ENCODE peak calls at places on chromosome 1, in eight cellular contexts. One of them, this sample, is unnamed.

GRCh38 chr1:238104752-238105151 is 214.0 kb upstream of the ZP4 start:
- DNase-seq in cardiac fibroblast: no peak
- DNase-seq in cerebellar cortex: no peak
- DNase-seq in stimulated activated CD4-positive, alpha-beta T cell treated with anti-CD3 and anti-CD28 coated beads, TNF-alpha, amount 100 ng/mL, for 48 hours: no peak
- DNase-seq in substantia nigra: no peak
- DNase-seq in SW480: no peak
- DNase-seq in activated CD4-positive, alpha-beta T cell treated with anti-CD3 and anti-CD28 coated beads, Interleukin-2, amount 50 U/mL, for 1 hour: no peak
- DNase-seq in tibial nerve: no peak
- DNase-seq in this sample: no peak

GRCh38 chr1:237873487-237873927 is 17.2 kb downstream of the ZP4 start:
- DNase-seq in cerebellar cortex: no peak
- DNase-seq in SW480: peak
- DNase-seq in substantia nigra: no peak
- DNase-seq in activated CD4-positive, alpha-beta T cell treated with anti-CD3 and anti-CD28 coated beads, Interleukin-2, amount 50 U/mL, for 1 hour: no peak
- DNase-seq in stimulated activated CD4-positive, alpha-beta T cell treated with anti-CD3 and anti-CD28 coated beads, TNF-alpha, amount 100 ng/mL, for 48 hours: no peak
- DNase-seq in tibial nerve: no peak
- DNase-seq in cardiac fibroblast: peak
- DNase-seq in this sample: peak

GRCh38 chr1:69523032-69523431 is 44.7 kb upstream of the LRRC7 start:
- DNase-seq in cardiac fibroblast: peak
- DNase-seq in stimulated activated CD4-positive, alpha-beta T cell treated with anti-CD3 and anti-CD28 coated beads, TNF-alpha, amount 100 ng/mL, for 48 hours: no peak
- DNase-seq in cerebellar cortex: no peak
- DNase-seq in tibial nerve: no peak
- DNase-seq in activated CD4-positive, alpha-beta T cell treated with anti-CD3 and anti-CD28 coated beads, Interleukin-2, amount 50 U/mL, for 1 hour: no peak
- DNase-seq in SW480: no peak
- DNase-seq in substantia nigra: no peak
- DNase-seq in this sample: no peak

GRCh38 chr1:84892657-84893618 is at the start of gene LPAR3:
- DNase-seq in substantia nigra: no peak
- DNase-seq in activated CD4-positive, alpha-beta T cell treated with anti-CD3 and anti-CD28 coated beads, Interleukin-2, amount 50 U/mL, for 1 hour: peak
- DNase-seq in stimulated activated CD4-positive, alpha-beta T cell treated with anti-CD3 and anti-CD28 coated beads, TNF-alpha, amount 100 ng/mL, for 48 hours: peak
- DNase-seq in SW480: peak
- DNase-seq in cardiac fibroblast: peak
- DNase-seq in cerebellar cortex: no peak
- DNase-seq in tibial nerve: no peak
- DNase-seq in this sample: no peak

GRCh38 chr1:57711326-57711725 is 287.5 kb upstream of the DAB1 start:
- DNase-seq in substantia nigra: no peak
- DNase-seq in tibial nerve: no peak
- DNase-seq in activated CD4-positive, alpha-beta T cell treated with anti-CD3 and anti-CD28 coated beads, Interleukin-2, amount 50 U/mL, for 1 hour: no peak
- DNase-seq in cerebellar cortex: no peak
- DNase-seq in stimulated activated CD4-positive, alpha-beta T cell treated with anti-CD3 and anti-CD28 coated beads, TNF-alpha, amount 100 ng/mL, for 48 hours: no peak
- DNase-seq in SW480: no peak
- DNase-seq in cardiac fibroblast: no peak
- DNase-seq in this sample: no peak

GRCh38 chr1:221772107-221772506 is 30.2 kb upstream of the DUSP10 start:
- DNase-seq in SW480: no peak
- DNase-seq in substantia nigra: no peak
- DNase-seq in cardiac fibroblast: peak
- DNase-seq in cerebellar cortex: no peak
- DNase-seq in stimulated activated CD4-positive, alpha-beta T cell treated with anti-CD3 and anti-CD28 coated beads, TNF-alpha, amount 100 ng/mL, for 48 hours: no peak
- DNase-seq in tibial nerve: no peak
- DNase-seq in activated CD4-positive, alpha-beta T cell treated with anti-CD3 and anti-CD28 coated beads, Interleukin-2, amount 50 U/mL, for 1 hour: no peak
- DNase-seq in this sample: no peak

GRCh38 chr1:14189381-14189780 is 409.1 kb upstream of the KAZN start:
- DNase-seq in tibial nerve: no peak
- DNase-seq in cerebellar cortex: no peak
- DNase-seq in stimulated activated CD4-positive, alpha-beta T cell treated with anti-CD3 and anti-CD28 coated beads, TNF-alpha, amount 100 ng/mL, for 48 hours: no peak
- DNase-seq in activated CD4-positive, alpha-beta T cell treated with anti-CD3 and anti-CD28 coated beads, Interleukin-2, amount 50 U/mL, for 1 hour: no peak
- DNase-seq in substantia nigra: no peak
- DNase-seq in SW480: no peak
- DNase-seq in cardiac fibroblast: no peak
- DNase-seq in this sample: no peak

GRCh38 chr1:117495068-117495467 is 110.8 kb upstream of the TENT5C start:
- DNase-seq in SW480: no peak
- DNase-seq in activated CD4-positive, alpha-beta T cell treated with anti-CD3 and anti-CD28 coated beads, Interleukin-2, amount 50 U/mL, for 1 hour: no peak
- DNase-seq in cardiac fibroblast: no peak
- DNase-seq in tibial nerve: no peak
- DNase-seq in cerebellar cortex: no peak
- DNase-seq in substantia nigra: no peak
- DNase-seq in stimulated activated CD4-positive, alpha-beta T cell treated with anti-CD3 and anti-CD28 coated beads, TNF-alpha, amount 100 ng/mL, for 48 hours: no peak
- DNase-seq in this sample: no peak

GRCh38 chr1:231836227-231836893 is 209.8 kb downstream of the DISC1 start:
- DNase-seq in cardiac fibroblast: no peak
- DNase-seq in tibial nerve: no peak
- DNase-seq in SW480: no peak
- DNase-seq in activated CD4-positive, alpha-beta T cell treated with anti-CD3 and anti-CD28 coated beads, Interleukin-2, amount 50 U/mL, for 1 hour: no peak
- DNase-seq in cerebellar cortex: no peak
- DNase-seq in stimulated activated CD4-positive, alpha-beta T cell treated with anti-CD3 and anti-CD28 coated beads, TNF-alpha, amount 100 ng/mL, for 48 hours: no peak
- DNase-seq in substantia nigra: no peak
- DNase-seq in this sample: no peak

GRCh38 chr1:167936930-167937708 is at the start of gene MPC2:
- DNase-seq in activated CD4-positive, alpha-beta T cell treated with anti-CD3 and anti-CD28 coated beads, Interleukin-2, amount 50 U/mL, for 1 hour: peak
- DNase-seq in stimulated activated CD4-positive, alpha-beta T cell treated with anti-CD3 and anti-CD28 coated beads, TNF-alpha, amount 100 ng/mL, for 48 hours: peak
- DNase-seq in tibial nerve: peak
- DNase-seq in cardiac fibroblast: peak
- DNase-seq in substantia nigra: no peak
- DNase-seq in cerebellar cortex: peak
- DNase-seq in SW480: peak
- DNase-seq in this sample: no peak

GRCh38 chr1:174995121-174995520 is 4.6 kb upstream of the CACYBP start:
- DNase-seq in tibial nerve: no peak
- DNase-seq in substantia nigra: no peak
- DNase-seq in cerebellar cortex: no peak
- DNase-seq in activated CD4-positive, alpha-beta T cell treated with anti-CD3 and anti-CD28 coated beads, Interleukin-2, amount 50 U/mL, for 1 hour: no peak
- DNase-seq in stimulated activated CD4-positive, alpha-beta T cell treated with anti-CD3 and anti-CD28 coated beads, TNF-alpha, amount 100 ng/mL, for 48 hours: no peak
- DNase-seq in SW480: no peak
- DNase-seq in cardiac fibroblast: no peak
- DNase-seq in this sample: no peak

GRCh38 chr1:154493276-154493675 is 8.7 kb upstream of the TDRD10 start:
- DNase-seq in cardiac fibroblast: no peak
- DNase-seq in cerebellar cortex: no peak
- DNase-seq in SW480: no peak
- DNase-seq in substantia nigra: no peak
- DNase-seq in tibial nerve: no peak
- DNase-seq in activated CD4-positive, alpha-beta T cell treated with anti-CD3 and anti-CD28 coated beads, Interleukin-2, amount 50 U/mL, for 1 hour: no peak
- DNase-seq in stimulated activated CD4-positive, alpha-beta T cell treated with anti-CD3 and anti-CD28 coated beads, TNF-alpha, amount 100 ng/mL, for 48 hours: no peak
- DNase-seq in this sample: no peak

GRCh38 chr1:203082571-203083462 is 3.0 kb downstream of the MYOG start:
- DNase-seq in cardiac fibroblast: no peak
- DNase-seq in substantia nigra: no peak
- DNase-seq in cerebellar cortex: no peak
- DNase-seq in stimulated activated CD4-positive, alpha-beta T cell treated with anti-CD3 and anti-CD28 coated beads, TNF-alpha, amount 100 ng/mL, for 48 hours: no peak
- DNase-seq in activated CD4-positive, alpha-beta T cell treated with anti-CD3 and anti-CD28 coated beads, Interleukin-2, amount 50 U/mL, for 1 hour: no peak
- DNase-seq in tibial nerve: no peak
- DNase-seq in SW480: no peak
- DNase-seq in this sample: no peak

GRCh38 chr1:78092686-78093085 is 46.9 kb downstream of the GIPC2 start:
- DNase-seq in SW480: no peak
- DNase-seq in substantia nigra: no peak
- DNase-seq in cerebellar cortex: no peak
- DNase-seq in stimulated activated CD4-positive, alpha-beta T cell treated with anti-CD3 and anti-CD28 coated beads, TNF-alpha, amount 100 ng/mL, for 48 hours: no peak
- DNase-seq in tibial nerve: no peak
- DNase-seq in cardiac fibroblast: no peak
- DNase-seq in activated CD4-positive, alpha-beta T cell treated with anti-CD3 and anti-CD28 coated beads, Interleukin-2, amount 50 U/mL, for 1 hour: no peak
- DNase-seq in this sample: peak

GRCh38 chr1:941588-942383 is 17.3 kb downstream of the NOC2L start:
- DNase-seq in activated CD4-positive, alpha-beta T cell treated with anti-CD3 and anti-CD28 coated beads, Interleukin-2, amount 50 U/mL, for 1 hour: no peak
- DNase-seq in tibial nerve: no peak
- DNase-seq in substantia nigra: no peak
- DNase-seq in cerebellar cortex: peak
- DNase-seq in stimulated activated CD4-positive, alpha-beta T cell treated with anti-CD3 and anti-CD28 coated beads, TNF-alpha, amount 100 ng/mL, for 48 hours: no peak
- DNase-seq in cardiac fibroblast: peak
- DNase-seq in SW480: peak
- DNase-seq in this sample: peak

GRCh38 chr1:33971018-33971710 is 107.3 kb downstream of the HMGB4 start:
- DNase-seq in cerebellar cortex: no peak
- DNase-seq in SW480: no peak
- DNase-seq in substantia nigra: no peak
- DNase-seq in cardiac fibroblast: no peak
- DNase-seq in stimulated activated CD4-positive, alpha-beta T cell treated with anti-CD3 and anti-CD28 coated beads, TNF-alpha, amount 100 ng/mL, for 48 hours: no peak
- DNase-seq in activated CD4-positive, alpha-beta T cell treated with anti-CD3 and anti-CD28 coated beads, Interleukin-2, amount 50 U/mL, for 1 hour: no peak
- DNase-seq in tibial nerve: no peak
- DNase-seq in this sample: no peak

GRCh38 chr1:226954777-226955176 is 14.7 kb downstream of the COQ8A start:
- DNase-seq in substantia nigra: no peak
- DNase-seq in tibial nerve: no peak
- DNase-seq in SW480: no peak
- DNase-seq in cardiac fibroblast: no peak
- DNase-seq in stimulated activated CD4-positive, alpha-beta T cell treated with anti-CD3 and anti-CD28 coated beads, TNF-alpha, amount 100 ng/mL, for 48 hours: no peak
- DNase-seq in cerebellar cortex: no peak
- DNase-seq in activated CD4-positive, alpha-beta T cell treated with anti-CD3 and anti-CD28 coated beads, Interleukin-2, amount 50 U/mL, for 1 hour: no peak
- DNase-seq in this sample: no peak

GRCh38 chr1:184330884-184331283 is 55.9 kb upstream of the C1orf21 start:
- DNase-seq in SW480: no peak
- DNase-seq in stimulated activated CD4-positive, alpha-beta T cell treated with anti-CD3 and anti-CD28 coated beads, TNF-alpha, amount 100 ng/mL, for 48 hours: no peak
- DNase-seq in activated CD4-positive, alpha-beta T cell treated with anti-CD3 and anti-CD28 coated beads, Interleukin-2, amount 50 U/mL, for 1 hour: no peak
- DNase-seq in cerebellar cortex: no peak
- DNase-seq in cardiac fibroblast: no peak
- DNase-seq in tibial nerve: no peak
- DNase-seq in substantia nigra: no peak
- DNase-seq in this sample: no peak